ENCODE peak calls at places on chromosomes 1 and 21, in six cellular contexts. X, O, I, P, V and A are unnamed samples.

GRCh38 chr1:36380003-36380631 is 5.6 kb downstream of the STK40 start:
- DNase-seq in X (no peak), O (no peak), I (no peak), P (no peak), V (no peak), A (no peak)

GRCh38 chr1:235424092-235424491 is 56.9 kb downstream of the TBCE start:
- DNase-seq in O (no peak), V (no peak), I (no peak), X (no peak), P (no peak), A (no peak)

GRCh38 chr1:11320153-11320936 is 47.3 kb downstream of the UBIAD1 start:
- DNase-seq in I (no peak), V (no peak), X (no peak), O (peak), P (no peak), A (no peak)

GRCh38 chr1:89836997-89837909 is 16.4 kb downstream of the LRRC8D start:
- DNase-seq in O (no peak), X (no peak), V (no peak), I (no peak), P (peak), A (no peak)

GRCh38 chr1:183238071-183238470 is 52.0 kb downstream of the LAMC2 start:
- DNase-seq in P (peak), V (no peak), O (no peak), X (no peak), I (peak), A (no peak)

GRCh38 chr21:22209304-22209700 is 1211.1 kb downstream of the NCAM2 start:
- DNase-seq in P (no peak), X (no peak), V (no peak), I (no peak), O (no peak), A (no peak)

GRCh38 chr1:164806531-164806930 is 247.5 kb downstream of the PBX1 start:
- DNase-seq in O (no peak), P (no peak), V (no peak), X (no peak), I (no peak), A (no peak)

GRCh38 chr1:77347646-77348045 is 65.8 kb downstream of the AK5 start:
- DNase-seq in I (peak), X (peak), V (no peak), O (no peak), P (peak), A (no peak)

GRCh38 chr21:36709868-36710728 is 11.2 kb downstream of the SIM2 start:
- DNase-seq in V (no peak), P (no peak), I (no peak), O (no peak), X (no peak), A (peak)

GRCh38 chr1:34409689-34410229 is 233.1 kb downstream of the C1orf94 start:
- DNase-seq in X (no peak), P (no peak), V (no peak), O (no peak), I (no peak), A (no peak)

GRCh38 chr1:229407206-229408026 is 26.5 kb downstream of the ACTA1 start:
- DNase-seq in X (no peak), O (no peak), V (no peak), I (no peak), P (no peak), A (no peak)

GRCh38 chr1:51241119-51241518 is 5.0 kb downstream of the RNF11 start:
- DNase-seq in O (no peak), V (no peak), P (no peak), I (no peak), X (no peak), A (no peak)

GRCh38 chr1:6083801-6084467 is 38.2 kb downstream of the KCNAB2 start:
- DNase-seq in P (peak), V (no peak), X (no peak), I (peak), O (no peak), A (no peak)

GRCh38 chr1:66931548-66932124 is 6.8 kb downstream of the MIER1 start:
- DNase-seq in O (no peak), P (no peak), I (no peak), V (no peak), X (no peak), A (no peak)

GRCh38 chr21:44755227-44755626 is 43.9 kb upstream of the TSPEAR start:
- DNase-seq in I (no peak), O (no peak), V (no peak), P (no peak), X (no peak), A (no peak)
- TF ChIP-seq CTCF in I (no peak), O (peak), V (peak), P (no peak), X (peak), A (no peak)

GRCh38 chr1:227357229-227358078 is 39.2 kb upstream of the CDC42BPA start:
- DNase-seq in P (peak), X (peak), V (peak), O (peak), I (peak), A (peak)
- H3K4me3 ChIP-seq in P (no peak), X (no peak), V (no peak), O (no peak), I (no peak), A (no peak)

GRCh38 chr21:40714516-40714915 is 132.4 kb downstream of the DSCAM start:
- DNase-seq in I (no peak), V (no peak), P (peak), X (no peak), O (no peak), A (no peak)

GRCh38 chr21:40717008-40717407 is 129.9 kb downstream of the DSCAM start:
- DNase-seq in I (no peak), V (no peak), X (no peak), P (no peak), O (peak), A (no peak)

GRCh38 chr21:40719615-40720014 is 127.3 kb downstream of the DSCAM start:
- DNase-seq in X (no peak), O (no peak), I (no peak), P (no peak), V (no peak), A (no peak)
- TF ChIP-seq CTCF in X (no peak), O (no peak), I (no peak), P (no peak), V (no peak), A (no peak)

GRCh38 chr1:64901663-64902062 is 64.7 kb downstream of the JAK1 start:
- DNase-seq in X (no peak), V (no peak), O (no peak), I (no peak), P (no peak), A (no peak)

GRCh38 chr1:64896546-64896945 is 69.8 kb downstream of the JAK1 start:
- DNase-seq in O (no peak), P (no peak), X (no peak), I (no peak), V (no peak), A (no peak)

GRCh38 chr1:64900916-64901315 is 65.4 kb downstream of the JAK1 start:
- DNase-seq in X (no peak), V (no peak), P (no peak), O (no peak), I (no peak), A (no peak)

GRCh38 chr1:64895500-64895899 is 70.8 kb downstream of the JAK1 start:
- DNase-seq in V (no peak), I (no peak), X (no peak), O (no peak), P (peak), A (no peak)

GRCh38 chr1:64898107-64898861 is 68.1 kb downstream of the JAK1 start:
- DNase-seq in P (peak), X (peak), V (peak), I (peak), O (peak), A (peak)
- H3K4me3 ChIP-seq in P (no peak), X (no peak), V (peak), I (no peak), O (no peak), A (no peak)

DNA sequence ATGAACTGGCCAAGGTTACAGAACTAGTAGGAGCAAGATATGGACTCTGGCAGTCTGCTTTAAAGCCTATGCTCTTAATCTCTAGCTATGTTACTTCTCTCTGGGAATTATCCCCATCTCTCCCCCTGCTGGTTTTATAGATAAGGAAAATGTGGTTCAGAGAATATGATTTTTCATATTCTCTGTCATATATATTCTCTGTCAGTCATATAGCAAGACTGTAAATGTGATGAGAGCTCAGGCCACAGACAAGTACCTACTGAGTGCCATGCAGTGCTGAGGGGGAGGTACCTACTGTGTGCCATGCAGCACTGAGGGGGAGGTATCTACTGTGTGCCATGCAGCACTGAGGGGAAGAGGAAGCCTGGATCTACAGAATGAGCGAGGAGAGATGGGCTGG is 220.3 kb upstream of the FGGY start:
- DNase-seq in I (peak), O (no peak), V (no peak), P (no peak), X (no peak), A (no peak)
- TF ChIP-seq CTCF in I (peak), O (peak), V (peak), P (peak), X (peak), A (no peak)

GRCh38 chr1:83813571-83813970 is 185.4 kb downstream of the TTLL7 start:
- DNase-seq in I (no peak), X (no peak), O (no peak), V (no peak), P (no peak), A (no peak)
- H3K4me3 ChIP-seq in I (no peak), X (no peak), O (no peak), V (no peak), P (no peak), A (no peak)

DNA sequence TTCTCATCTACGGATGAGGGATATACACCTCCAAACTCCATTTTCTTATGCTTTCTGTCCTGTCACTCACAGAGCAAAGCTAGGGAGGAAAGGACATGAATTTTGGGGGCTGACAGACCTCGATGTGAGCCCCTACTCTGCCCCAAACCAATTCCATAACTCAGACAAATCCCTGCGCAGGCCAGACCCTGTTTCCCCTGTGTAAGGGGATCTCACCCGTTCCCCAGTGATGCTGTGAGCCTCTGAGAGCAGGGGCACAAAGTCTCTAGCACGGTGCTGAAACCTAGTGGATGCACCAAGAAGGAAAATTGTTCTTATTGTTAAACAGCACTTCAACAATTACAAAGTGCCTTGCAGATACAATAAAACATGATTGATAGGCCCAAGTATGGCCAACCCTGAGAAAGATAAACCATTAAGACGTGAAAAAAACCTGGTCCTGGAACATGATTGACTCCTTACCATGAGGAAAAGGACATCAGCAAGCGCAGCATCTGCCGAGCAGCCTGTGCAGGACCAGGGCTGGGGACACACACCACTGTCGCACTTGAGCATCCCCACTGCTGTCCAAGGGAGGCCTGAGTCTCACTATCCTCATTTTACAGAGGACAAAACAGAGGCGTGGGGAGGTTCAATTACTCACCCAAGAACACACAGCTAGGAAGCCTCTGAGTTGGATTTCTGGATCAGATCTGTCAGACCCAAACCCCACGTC is 137.8 kb downstream of the GLIS1 start:
- DNase-seq in P (no peak), I (no peak), O (no peak), V (no peak), X (no peak), A (no peak)
- TF ChIP-seq CTCF in P (no peak), I (no peak), O (no peak), V (no peak), X (no peak), A (no peak)

GRCh38 chr1:224543453-224543852 is 72.7 kb upstream of the CNIH3 start:
- DNase-seq in X (no peak), P (peak), I (peak), V (no peak), O (no peak), A (no peak)
- H3K4me3 ChIP-seq in X (no peak), P (no peak), I (no peak), V (no peak), O (no peak), A (no peak)

GRCh38 chr21:45473496-45474322 is 68.5 kb downstream of the SLC19A1 start:
- DNase-seq in X (no peak), P (no peak), V (no peak), O (no peak), I (no peak), A (no peak)
- TF ChIP-seq CTCF in X (peak), P (no peak), V (no peak), O (no peak), I (no peak), A (no peak)

GRCh38 chr1:59686574-59686973 is 128.2 kb upstream of the HOOK1 start:
- DNase-seq in I (no peak), P (no peak), O (no peak), X (no peak), V (no peak), A (no peak)
- H3K4me3 ChIP-seq in I (no peak), P (no peak), O (no peak), X (no peak), V (no peak), A (no peak)